ENCODE peak calls at places on chromosomes 6 and 20, in four cellular contexts. L, D, Q and M are unnamed samples.

GRCh38 chr6:102619585-102619984 is 1226.1 kb downstream of the GRIK2 start:
- DNase-seq in L (no peak), Q (peak; percentile 4), D (peak; percentile 1), M (peak; percentile 18)

GRCh38 chr6:157571995-157572394 is 191.0 kb downstream of the ZDHHC14 start:
- DNase-seq in L (no peak), Q (no peak), D (no peak), M (no peak)

GRCh38 chr20:48283470-48284110 is 498.3 kb upstream of the SULF2 start:
- DNase-seq in D (peak; percentile 93), L (no peak), Q (no peak), M (no peak)

GRCh38 chr6:122081921-122082320 is 317.5 kb upstream of the HSF2 start:
- DNase-seq in L (no peak), Q (no peak), D (no peak), M (peak; percentile 8)

GRCh38 chr6:16227605-16228004 is 10.8 kb upstream of the GMPR start:
- DNase-seq in L (no peak), D (no peak), Q (no peak), M (no peak)

GRCh38 chr6:168101201-168102092 is 22.4 kb upstream of the FRMD1 start:
- DNase-seq in D (no peak), Q (no peak), L (no peak), M (no peak)

GRCh38 chr20:35773154-35773751 is 1.4 kb downstream of the PHF20 start:
- DNase-seq in Q (peak; percentile 93), D (peak; percentile 24), L (no peak), M (peak; percentile 73)

GRCh38 chr20:57484772-57485171 is 40.2 kb downstream of the CTCFL start:
- DNase-seq in L (no peak), D (no peak), Q (no peak), M (no peak)

GRCh38 chr6:130775421-130776012 is 51.7 kb upstream of the SMLR1 start:
- DNase-seq in D (peak; percentile 22), L (no peak), Q (no peak), M (no peak)

GRCh38 chr6:88869263-88870023 is 94.0 kb downstream of the RNGTT start:
- DNase-seq in Q (no peak), L (no peak), D (peak; percentile 80), M (peak; percentile 62)

GRCh38 chr6:141169419-141169818 is 963.3 kb upstream of the GJE1 start:
- DNase-seq in D (peak; percentile 77), L (no peak), Q (no peak), M (peak; percentile 41)

GRCh38 chr6:154569136-154569862 is 58.8 kb upstream of the CNKSR3 start:
- DNase-seq in Q (no peak), D (no peak), L (no peak), M (no peak)

GRCh38 chr6:47135772-47136171 is 93.6 kb upstream of the ADGRF1 start:
- DNase-seq in Q (peak; percentile 54), D (peak; percentile 93), L (no peak), M (peak; percentile 87)

GRCh38 chr6:38955876-38956275 is 92.7 kb upstream of the GLP1R start:
- DNase-seq in Q (no peak), D (no peak), L (no peak), M (no peak)

GRCh38 chr20:58038123-58038654 is 190.3 kb downstream of the ANKRD60 start:
- DNase-seq in L (peak; percentile 28), D (no peak), Q (no peak), M (no peak)

GRCh38 chr6:122996797-122997520 is 924 bp downstream of the CLVS2 start:
- DNase-seq in D (no peak), L (peak; percentile 41), Q (no peak), M (no peak)

GRCh38 chr20:21053002-21053762 is 53.0 kb downstream of the LINC00237 start:
- DNase-seq in Q (no peak), D (no peak), L (peak; percentile 53), M (no peak)

GRCh38 chr6:43455034-43455747 is at the start of gene DLK2:
- DNase-seq in Q (peak; percentile 22), D (no peak), L (peak; percentile 58), M (no peak)

GRCh38 chr20:10800288-10800687 is 126.5 kb upstream of the JAG1 start:
- DNase-seq in Q (no peak), L (no peak), D (no peak), M (peak; percentile 38)

GRCh38 chr20:3239867-3240775 is 1.1 kb upstream of the SLC4A11 start:
- DNase-seq in Q (no peak), D (no peak), L (peak; percentile 73), M (peak; percentile 44)

GRCh38 chr6:31874084-31874670 is 4.6 kb downstream of the SLC44A4 start:
- DNase-seq in Q (peak; percentile 68), D (no peak), L (no peak), M (no peak)

GRCh38 chr6:49342410-49342809 is 120.6 kb downstream of the MMUT start:
- DNase-seq in Q (no peak), L (peak; percentile 64), D (no peak), M (no peak)

GRCh38 chr6:165922309-165922794 is 245.3 kb downstream of the TBXT start:
- DNase-seq in L (no peak), Q (no peak), D (peak; percentile 83), M (no peak)

GRCh38 chr6:77124604-77125003 is 338.7 kb downstream of the HTR1B start:
- DNase-seq in D (peak; percentile 51), L (no peak), Q (no peak), M (peak; percentile 50)

GRCh38 chr6:161586866-161587265 is 313.0 kb upstream of the AGPAT4 start:
- DNase-seq in Q (no peak), L (no peak), D (no peak), M (no peak)

GRCh38 chr6:64985726-64986125 is 721.3 kb downstream of the EYS start:
- DNase-seq in L (no peak), Q (no peak), D (no peak), M (peak; percentile 15)

GRCh38 chr6:110039996-110040383 is 61.9 kb downstream of the GPR6 start:
- DNase-seq in L (peak; percentile 76), Q (no peak), D (peak; percentile 9), M (peak; percentile 19)

GRCh38 chr6:37396571-37397185 is 36.3 kb upstream of the CMTR1 start:
- DNase-seq in L (no peak), Q (peak; percentile 89), D (no peak), M (no peak)

GRCh38 chr6:107822154-107823046 is 1.7 kb downstream of the SCML4 start:
- DNase-seq in D (no peak), Q (no peak), L (no peak), M (no peak)

GRCh38 chr6:25508051-25508450 is 144.0 kb upstream of the SCGN start:
- DNase-seq in D (no peak), Q (no peak), L (no peak), M (no peak)

GRCh38 chr6:89487864-89488263 is 54.9 kb downstream of the ANKRD6 start:
- DNase-seq in Q (no peak), L (no peak), D (no peak), M (no peak)

GRCh38 chr6:158046201-158047119 is 64.8 kb downstream of the SYNJ2 start:
- DNase-seq in L (no peak), Q (no peak), D (no peak), M (no peak)

GRCh38 chr20:24936526-24937407 is 12.3 kb upstream of the CST7 start:
- DNase-seq in L (no peak), D (no peak), Q (no peak), M (no peak)
- H3K9ac ChIP-seq in L (no peak overlapping the region), D (no peak overlapping the region), Q (no peak overlapping the region), M (no peak overlapping the region)

DNA sequence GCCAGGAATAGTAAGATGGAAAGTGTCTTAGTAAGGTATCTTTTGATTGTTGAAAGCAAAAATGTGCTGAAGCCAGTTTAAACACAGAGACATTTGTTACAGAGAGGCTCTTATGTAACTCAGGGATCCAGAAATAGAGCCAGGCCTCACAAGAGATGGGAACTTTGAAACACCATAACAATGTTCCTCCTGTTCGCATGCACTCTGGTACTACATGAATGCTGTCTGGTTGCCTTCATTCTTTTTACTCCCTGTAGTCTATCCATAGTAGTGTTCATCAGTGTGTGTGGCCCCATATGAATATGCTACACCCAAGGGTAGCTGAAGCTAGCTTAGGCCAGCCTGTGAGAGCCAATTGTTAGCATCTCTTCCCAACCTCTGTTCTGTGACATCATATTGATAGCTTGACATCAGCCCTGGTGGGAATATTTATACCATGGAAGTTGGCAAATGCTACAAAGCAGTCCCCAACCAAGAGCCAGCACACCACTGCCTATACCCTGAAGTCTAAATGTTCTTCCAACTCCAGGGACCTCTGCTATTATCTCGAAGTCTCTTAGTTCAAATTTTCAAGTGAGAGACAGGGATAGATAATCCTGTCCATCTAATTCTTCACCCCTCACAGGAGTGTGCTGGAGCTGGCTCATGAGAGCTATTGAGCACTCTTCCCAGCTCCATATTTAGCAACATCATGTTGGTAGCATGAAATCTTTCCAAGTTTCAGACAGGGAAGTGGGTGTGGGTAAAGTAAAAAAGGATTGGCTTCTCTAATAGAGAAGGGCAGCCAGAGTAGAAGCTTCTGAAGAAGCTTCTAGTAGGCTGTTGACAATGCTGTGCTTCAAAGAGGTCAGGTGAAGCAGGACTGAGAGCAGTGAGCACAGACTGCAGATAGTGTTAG is 7.0 kb downstream of the NDUFAF5 start:
- DNase-seq in L (no peak), Q (no peak), D (no peak), M (no peak)
- H3K36me3 ChIP-seq in L (peaks cover 65% of the 10 kb centered on the region), Q (peaks cover 37% of the 10 kb centered on the region), D (peaks cover 40% of the 10 kb centered on the region), M (peaks cover 95% of the 10 kb centered on the region)

DNA sequence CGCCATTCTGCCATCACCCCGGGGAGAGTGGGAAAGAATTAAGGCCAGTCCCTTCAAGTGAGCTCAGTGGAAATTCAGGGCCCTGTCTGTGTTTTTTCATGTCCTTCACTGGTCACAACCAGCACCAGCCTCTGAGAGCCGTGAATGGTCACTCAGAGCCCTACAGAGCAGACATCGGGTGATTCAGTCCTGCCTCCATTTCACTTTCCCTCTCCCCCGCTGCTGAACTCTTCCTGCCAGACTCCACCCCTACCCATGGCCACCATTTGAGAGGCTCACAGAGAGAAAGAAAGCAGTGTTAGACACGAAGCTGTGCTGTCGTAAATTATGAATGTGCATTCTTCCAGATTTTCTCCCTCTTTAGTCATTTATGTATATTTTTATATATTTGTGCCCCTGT is 5.4 kb downstream of the R3HDML start:
- DNase-seq in D (peak; percentile 8), L (no peak), Q (no peak), M (no peak)
- H4K91ac ChIP-seq in D (no peak overlapping the region), L (no peak overlapping the region), Q (no peak overlapping the region), M (no peak overlapping the region)

GRCh38 chr20:1897486-1897885 is 2.3 kb downstream of the SIRPA start:
- DNase-seq in D (no peak), L (no peak), Q (no peak), M (peak; percentile 33)
- H3K9ac ChIP-seq in D (no peak overlapping the region), L (no peak overlapping the region), Q (no peak overlapping the region), M (peak overlapping the region; percentile 62)

GRCh38 chr6:150517175-150517574 is 82.5 kb upstream of the PLEKHG1 start:
- DNase-seq in D (no peak), L (no peak), Q (no peak), M (no peak)

GRCh38 chr6:150514806-150515362 is 84.8 kb upstream of the PLEKHG1 start:
- DNase-seq in Q (no peak), L (no peak), D (no peak), M (no peak)

GRCh38 chr6:150516199-150516598 is 83.5 kb upstream of the PLEKHG1 start:
- DNase-seq in Q (no peak), L (no peak), D (no peak), M (no peak)

DNA sequence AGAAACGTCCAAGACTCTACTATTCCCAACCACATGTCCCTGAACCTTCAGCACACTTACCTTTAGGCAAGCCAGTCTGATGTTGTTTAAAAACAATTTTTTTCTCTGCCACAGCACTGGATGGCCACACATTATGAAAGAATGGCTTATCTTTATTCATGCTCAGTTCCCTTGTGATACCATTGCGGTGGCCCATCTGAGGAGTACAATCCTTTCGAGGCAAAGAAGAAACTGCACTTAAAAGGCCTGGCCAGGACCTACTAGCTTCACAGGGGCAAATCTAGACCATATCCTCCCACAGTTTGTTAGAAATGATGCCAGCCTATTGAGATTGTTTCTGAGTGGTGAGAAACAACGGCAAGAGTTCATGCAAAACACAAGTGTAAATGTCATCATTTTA is 88.4 kb upstream of the PLEKHG1 start:
- DNase-seq in D (no peak), Q (no peak), L (no peak), M (no peak)
- H3K36me3 ChIP-seq in D (no peaks in the 10 kb centered on the region), Q (no peaks in the 10 kb centered on the region), L (no peaks in the 10 kb centered on the region), M (no peaks in the 10 kb centered on the region)